ENCODE peak calls at places on chromosomes 3 and 15, in seven cellular contexts. M, G, Z, C, F, Q and O are unnamed samples.

GRCh38 chr3:42090973-42091731 is at the start of gene TRAK1:
- DNase-seq in M (no peak), G (no peak), Z (no peak), C (no peak), F (no peak), Q (no peak), O (no peak)

GRCh38 chr3:15527031-15527459 is 5.5 kb upstream of the COLQ start:
- DNase-seq in M (peak), G (peak), Z (peak), C (peak), F (peak), Q (no peak), O (peak)

GRCh38 chr3:121295966-121296365 is 249.8 kb downstream of the POLQ start:
- DNase-seq in M (no peak), G (no peak), Z (no peak), C (no peak), F (no peak), Q (no peak), O (no peak)

GRCh38 chr3:23421811-23422510 is 218.8 kb downstream of the UBE2E2 start:
- DNase-seq in M (no peak), G (no peak), Z (no peak), C (peak), F (no peak), Q (no peak), O (no peak)

GRCh38 chr3:174206607-174207192 is 652.4 kb upstream of the NAALADL2 start:
- DNase-seq in M (no peak), G (peak), Z (no peak), C (no peak), F (no peak), Q (no peak), O (no peak)

GRCh38 chr3:150699068-150699635 is 4.6 kb downstream of the ERICH6 start:
- DNase-seq in M (no peak), G (no peak), Z (peak), C (peak), F (no peak), Q (no peak), O (no peak)

GRCh38 chr15:80689716-80690115 is 5.4 kb upstream of the ABHD17C start:
- DNase-seq in M (no peak), G (peak), Z (no peak), C (peak), F (no peak), Q (no peak), O (no peak)

GRCh38 chr15:42090781-42091180 is 3.6 kb downstream of the PLA2G4D start:
- DNase-seq in M (no peak), G (no peak), Z (no peak), C (no peak), F (no peak), Q (no peak), O (no peak)

GRCh38 chr15:63041982-63042878 is at the start of gene TPM1:
- DNase-seq in M (peak), G (peak), Z (peak), C (peak), F (peak), Q (peak), O (peak)

GRCh38 chr3:124117486-124117885 is 125.6 kb upstream of the ROPN1 start:
- DNase-seq in M (no peak), G (no peak), Z (peak), C (peak), F (no peak), Q (no peak), O (no peak)

GRCh38 chr15:25793354-25794050 is 69.6 kb downstream of the ATP10A start:
- DNase-seq in M (no peak), G (no peak), Z (no peak), C (no peak), F (no peak), Q (no peak), O (peak)

GRCh38 chr3:42473083-42473932 is 29.1 kb upstream of the VIPR1 start:
- DNase-seq in M (no peak), G (no peak), Z (peak), C (peak), F (no peak), Q (peak), O (no peak)

GRCh38 chr3:4828279-4829030 is 150.8 kb upstream of the BHLHE40 start:
- DNase-seq in M (no peak), G (no peak), Z (peak), C (peak), F (no peak), Q (no peak), O (no peak)

GRCh38 chr15:77496710-77497107 is 76.0 kb downstream of the HMG20A start:
- DNase-seq in M (peak), G (peak), Z (peak), C (peak), F (peak), Q (peak), O (peak)

GRCh38 chr3:151316267-151316991 is at the start of gene GPR87:
- DNase-seq in M (no peak), G (peak), Z (no peak), C (peak), F (no peak), Q (peak), O (no peak)

GRCh38 chr3:98329392-98330124 is 24.1 kb upstream of the OR5K4 start:
- DNase-seq in M (peak), G (peak), Z (peak), C (peak), F (peak), Q (peak), O (peak)

DNA sequence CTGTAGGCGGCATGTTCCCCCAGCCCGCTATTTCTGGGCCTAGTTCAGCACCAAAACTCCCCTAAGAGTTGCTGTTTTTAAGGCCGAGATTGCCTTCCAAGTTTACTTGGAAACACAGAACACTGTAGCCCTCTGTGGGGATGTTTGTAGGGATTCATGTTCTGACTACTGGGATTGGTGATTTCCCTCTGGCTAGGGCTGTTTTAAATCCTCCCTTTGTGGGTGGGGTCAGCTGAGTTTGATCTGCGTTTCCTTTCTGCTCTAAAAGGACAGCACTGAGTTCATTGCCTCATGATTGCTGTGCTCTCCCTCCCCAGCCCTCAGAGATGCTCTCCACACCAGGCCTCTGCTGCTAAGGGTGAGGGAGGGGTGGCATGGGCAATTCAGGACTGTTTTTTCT is 640.6 kb upstream of the DPPA4 start:
- DNase-seq in M (no peak), G (peak), Z (no peak), C (no peak), F (no peak), Q (no peak), O (peak)
- H3K18ac ChIP-seq in M (peak), G (no peak), Z (no peak), C (no peak), F (no peak), Q (no peak), O (no peak)

GRCh38 chr3:46092704-46093085 is 65.4 kb upstream of the XCR1 start:
- DNase-seq in M (no peak), G (no peak), Z (no peak), C (no peak), F (no peak), Q (no peak), O (no peak)
- H3K18ac ChIP-seq in M (no peak), G (no peak), Z (no peak), C (no peak), F (no peak), Q (no peak), O (no peak)

DNA sequence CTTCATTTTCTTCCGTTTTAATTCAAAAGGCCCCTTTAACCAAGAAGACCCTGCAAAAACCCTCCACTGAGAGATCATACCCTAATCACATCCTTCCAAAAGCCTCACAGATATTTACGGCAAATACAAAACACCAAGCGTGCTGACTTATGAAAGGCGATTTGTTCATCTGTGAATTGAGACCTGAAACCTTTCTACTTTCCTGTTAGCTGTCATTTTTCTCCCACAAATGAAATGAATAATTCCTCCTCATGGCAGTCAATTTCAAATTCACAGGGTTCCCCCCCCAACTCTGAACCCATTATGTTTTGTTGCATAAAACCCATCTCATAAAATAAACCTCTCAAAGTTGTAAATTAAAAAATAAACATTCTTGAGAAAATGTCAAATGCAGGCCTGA is 149.6 kb downstream of the PDZRN3 start:
- DNase-seq in M (no peak), G (no peak), Z (no peak), C (no peak), F (no peak), Q (no peak), O (no peak)
- H3K18ac ChIP-seq in M (no peak), G (peak), Z (no peak), C (no peak), F (no peak), Q (no peak), O (no peak)

DNA sequence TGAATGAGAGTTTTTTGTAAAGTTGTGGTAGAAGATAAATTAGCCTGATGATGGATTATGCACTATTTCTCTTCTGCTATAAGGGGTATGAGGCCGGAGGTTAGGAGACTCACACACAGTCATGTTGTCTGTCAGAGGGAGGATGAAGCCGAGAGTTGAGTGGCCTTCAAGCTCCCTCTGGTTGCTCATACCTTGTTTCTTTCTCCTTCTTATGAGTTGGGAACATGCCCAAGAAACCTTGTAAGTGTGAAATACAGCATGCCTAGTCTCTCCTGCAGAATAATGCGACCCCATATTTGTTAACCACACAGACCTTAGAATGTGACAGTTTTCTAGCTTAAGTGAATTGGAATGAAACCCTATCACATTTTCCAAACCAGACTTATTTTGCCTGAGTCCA is 366.6 kb downstream of the PTPRG start:
- DNase-seq in M (no peak), G (no peak), Z (no peak), C (peak), F (no peak), Q (no peak), O (no peak)
- H3K18ac ChIP-seq in M (no peak), G (no peak), Z (no peak), C (peak), F (no peak), Q (no peak), O (no peak)

GRCh38 chr3:40873456-40873855 is 325.8 kb upstream of the CTNNB1 start:
- DNase-seq in M (no peak), G (peak), Z (no peak), C (no peak), F (no peak), Q (no peak), O (no peak)
- H3K18ac ChIP-seq in M (no peak), G (peak), Z (no peak), C (no peak), F (no peak), Q (no peak), O (no peak)

DNA sequence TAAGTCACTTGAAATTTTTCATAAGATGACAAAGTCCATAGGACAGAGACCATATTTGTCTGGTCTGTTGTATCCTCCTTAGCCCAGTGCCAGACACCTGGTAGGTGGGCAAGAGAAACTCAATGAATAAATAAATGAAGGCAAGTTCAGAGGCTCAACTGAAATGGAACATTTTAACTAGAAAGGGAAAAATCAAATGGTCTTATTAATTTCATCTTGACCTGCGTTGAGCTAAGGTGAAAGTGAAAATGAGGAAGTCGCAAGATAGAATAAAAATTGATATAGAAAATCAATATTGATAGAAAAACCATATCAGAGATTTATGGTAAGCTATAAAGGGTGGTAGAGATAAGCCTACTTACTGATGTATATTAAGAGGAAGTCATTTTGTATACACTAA is 3.0 kb downstream of the NFKBIZ start:
- DNase-seq in M (no peak), G (no peak), Z (no peak), C (no peak), F (no peak), Q (no peak), O (no peak)
- H3K18ac ChIP-seq in M (no peak), G (no peak), Z (no peak), C (no peak), F (no peak), Q (no peak), O (no peak)

GRCh38 chr15:56820333-56820732 is 87.0 kb upstream of the ZNF280D start:
- DNase-seq in M (no peak), G (no peak), Z (no peak), C (no peak), F (no peak), Q (no peak), O (no peak)

GRCh38 chr15:56815247-56815646 is 81.9 kb upstream of the ZNF280D start:
- DNase-seq in M (no peak), G (no peak), Z (no peak), C (no peak), F (no peak), Q (no peak), O (no peak)

GRCh38 chr15:56814429-56814828 is 81.1 kb upstream of the ZNF280D start:
- DNase-seq in M (no peak), G (no peak), Z (no peak), C (no peak), F (no peak), Q (no peak), O (no peak)

GRCh38 chr15:56817266-56817665 is 84.0 kb upstream of the ZNF280D start:
- DNase-seq in M (peak), G (peak), Z (peak), C (peak), F (no peak), Q (no peak), O (no peak)

GRCh38 chr15:56817690-56818089 is 84.4 kb upstream of the ZNF280D start:
- DNase-seq in M (no peak), G (no peak), Z (no peak), C (no peak), F (no peak), Q (no peak), O (no peak)
- H3K18ac ChIP-seq in M (no peak), G (no peak), Z (no peak), C (no peak), F (no peak), Q (no peak), O (no peak)

DNA sequence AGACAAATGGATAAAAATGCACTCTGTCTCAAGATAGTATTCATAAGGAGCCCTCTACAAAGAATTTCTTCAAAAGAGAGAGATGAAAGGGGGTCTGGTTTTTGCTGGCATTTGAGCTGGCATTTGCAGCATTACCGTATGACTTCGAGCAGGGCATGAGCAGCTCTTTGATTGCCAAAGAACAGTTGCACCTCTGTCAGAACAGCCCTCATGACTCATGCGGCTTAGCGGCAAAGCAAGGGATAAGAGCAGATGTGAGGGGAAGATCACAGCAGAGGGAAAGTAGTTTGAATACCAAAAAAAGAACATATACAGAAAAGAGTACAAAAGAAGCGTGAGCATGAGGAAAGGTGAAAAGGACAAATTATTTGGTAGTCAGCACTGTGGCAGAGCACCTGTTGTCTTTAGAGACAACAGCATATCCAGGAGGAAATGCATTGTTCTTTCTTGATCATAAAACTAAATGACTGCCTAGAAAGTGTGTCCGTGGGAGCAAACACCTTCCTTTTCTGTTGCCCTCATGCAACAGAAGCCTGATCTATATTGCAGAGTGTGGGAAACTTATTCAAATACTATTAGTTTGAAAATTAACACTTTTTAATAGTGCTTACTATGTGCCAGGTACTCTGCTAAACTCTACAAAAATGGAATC is 80.5 kb upstream of the SLC24A5 start:
- DNase-seq in M (no peak), G (peak), Z (peak), C (peak), F (no peak), Q (no peak), O (no peak)
- H3K18ac ChIP-seq in M (no peak), G (no peak), Z (no peak), C (no peak), F (no peak), Q (no peak), O (no peak)

GRCh38 chr3:155581579-155581978 is 163.3 kb downstream of the PLCH1 start:
- DNase-seq in M (no peak), G (no peak), Z (no peak), C (no peak), F (no peak), Q (peak), O (no peak)

DNA sequence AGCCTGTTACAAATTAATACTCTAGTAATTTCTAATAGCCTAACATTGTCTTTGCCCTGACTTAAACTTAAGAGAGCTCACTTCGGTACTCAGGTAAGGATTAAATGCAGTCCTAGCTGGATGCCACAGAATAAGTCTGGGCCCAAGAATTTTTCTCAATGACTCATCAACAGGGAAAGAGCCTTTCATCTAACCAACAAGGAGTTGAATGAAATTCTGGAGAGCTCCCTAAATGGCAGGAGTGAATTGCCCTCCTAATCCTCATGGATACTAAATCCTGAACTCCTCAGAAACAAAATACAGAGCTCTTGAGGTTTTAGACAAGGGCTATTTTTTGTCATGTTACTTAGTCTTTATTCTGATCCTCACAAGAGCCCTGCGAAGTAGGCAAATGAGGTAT is 159.5 kb downstream of the PLCH1 start:
- DNase-seq in M (peak), G (peak), Z (no peak), C (no peak), F (no peak), Q (no peak), O (no peak)
- H3K18ac ChIP-seq in M (no peak), G (no peak), Z (no peak), C (no peak), F (no peak), Q (no peak), O (no peak)